ENCODE peak calls at places on chromosomes 7 and 10, in eight cellular contexts. N, G, F, B, R, P, W and V are unnamed samples.

GRCh38 chr10:78688221-78688944 is 380.4 kb upstream of the ZMIZ1 start:
- DNase-seq in W (no peak), G (no peak), R (no peak), F (no peak), N (peak; percentile 64), P (no peak), B (no peak), V (no peak)

GRCh38 chr10:48468866-48469511 is 135.9 kb downstream of the ARHGAP22 start:
- DNase-seq in B (peak; percentile 67), N (peak; percentile 59), G (no peak), W (no peak), R (no peak), F (no peak), P (no peak), V (no peak)

GRCh38 chr10:11825796-11826414 is 2.7 kb downstream of the PROSER2 start:
- DNase-seq in B (no peak), R (no peak), N (no peak), F (no peak), P (no peak), W (no peak), G (no peak), V (no peak)

GRCh38 chr7:159128767-159129166 is 15.9 kb downstream of the VIPR2 start:
- DNase-seq in B (peak; percentile 58), N (peak; percentile 42), F (no peak), P (no peak), R (no peak), G (no peak), W (no peak), V (no peak)

GRCh38 chr7:90720970-90721768 is 125.0 kb downstream of the CDK14 start:
- DNase-seq in W (no peak), G (peak; percentile 81), B (no peak), F (no peak), R (no peak), N (no peak), P (peak; percentile 34), V (peak; percentile 52)

GRCh38 chr10:127918570-127918969 is 11.7 kb downstream of the PTPRE start:
- DNase-seq in F (no peak), B (no peak), N (peak; percentile 44), G (no peak), W (no peak), R (no peak), P (no peak), V (no peak)

GRCh38 chr7:92720604-92721350 is 115.6 kb downstream of the CDK6 start:
- DNase-seq in W (no peak), G (no peak), N (no peak), P (no peak), F (peak; percentile 27), B (no peak), R (peak; percentile 13), V (no peak)

GRCh38 chr10:63758080-63758479 is 236.9 kb downstream of the REEP3 start:
- DNase-seq in R (no peak), P (no peak), W (no peak), G (no peak), N (no peak), F (no peak), B (no peak), V (peak; percentile 17)

GRCh38 chr7:28065721-28066285 is 114.8 kb downstream of the JAZF1 start:
- DNase-seq in F (no peak), N (no peak), P (no peak), W (no peak), G (no peak), B (no peak), R (no peak), V (no peak)

GRCh38 chr7:157754416-157754790 is 417.6 kb downstream of the DNAJB6 start:
- DNase-seq in F (no peak), R (no peak), W (no peak), G (no peak), P (no peak), B (no peak), N (no peak), V (no peak)

GRCh38 chr10:75407296-75407715 is 5.7 kb upstream of the ZNF503 start:
- DNase-seq in F (no peak), R (peak; percentile 37), G (no peak), B (no peak), N (no peak), P (peak; percentile 47), W (no peak), V (no peak)

GRCh38 chr10:75406158-75407065 is 4.8 kb upstream of the ZNF503 start:
- DNase-seq in W (no peak), N (no peak), B (no peak), G (no peak), F (no peak), P (peak; percentile 62), R (no peak), V (no peak)

GRCh38 chr10:75408911-75409885 is 7.6 kb upstream of the ZNF503 start:
- DNase-seq in F (peak; percentile 71), P (peak; percentile 83), W (no peak), G (peak; percentile 86), R (peak; percentile 83), N (peak; percentile 82), B (peak; percentile 88), V (peak; percentile 13)

GRCh38 chr10:75408512-75408881 is 6.9 kb upstream of the ZNF503 start:
- DNase-seq in R (peak; percentile 37), N (no peak), W (no peak), F (no peak), P (no peak), G (no peak), B (no peak), V (no peak)

GRCh38 chr10:75407716-75408511 is 6.3 kb upstream of the ZNF503 start:
- DNase-seq in F (no peak), N (peak; percentile 80), B (no peak), P (peak; percentile 51), W (no peak), R (peak; percentile 38), G (peak; percentile 52), V (no peak)
- TF ChIP-seq CTCF in F (no peak), N (no peak), B (no peak), P (no peak), W (no peak), R (no peak), G (no peak), V (no peak)

GRCh38 chr7:29359480-29360093 is 165.0 kb downstream of the CHN2 start:
- DNase-seq in P (no peak), W (no peak), R (no peak), B (no peak), G (no peak), N (no peak), F (no peak), V (no peak)

GRCh38 chr7:29360633-29361625 is 166.4 kb downstream of the CHN2 start:
- DNase-seq in W (no peak), N (no peak), R (no peak), G (no peak), B (no peak), P (no peak), F (no peak), V (no peak)

GRCh38 chr7:29363636-29364425 is 169.3 kb downstream of the CHN2 start:
- DNase-seq in R (no peak), W (no peak), P (peak; percentile 87), G (no peak), F (no peak), B (no peak), N (no peak), V (no peak)

GRCh38 chr7:29365423-29365822 is 170.8 kb downstream of the CHN2 start:
- DNase-seq in G (no peak), F (no peak), W (no peak), R (no peak), N (no peak), P (no peak), B (no peak), V (no peak)

GRCh38 chr7:29364661-29365060 is 170.1 kb downstream of the CHN2 start:
- DNase-seq in W (no peak), N (no peak), F (no peak), P (no peak), B (no peak), G (no peak), R (no peak), V (no peak)
- TF ChIP-seq CTCF in W (no peak), N (no peak), F (no peak), P (no peak), B (no peak), G (no peak), R (no peak), V (no peak)

DNA sequence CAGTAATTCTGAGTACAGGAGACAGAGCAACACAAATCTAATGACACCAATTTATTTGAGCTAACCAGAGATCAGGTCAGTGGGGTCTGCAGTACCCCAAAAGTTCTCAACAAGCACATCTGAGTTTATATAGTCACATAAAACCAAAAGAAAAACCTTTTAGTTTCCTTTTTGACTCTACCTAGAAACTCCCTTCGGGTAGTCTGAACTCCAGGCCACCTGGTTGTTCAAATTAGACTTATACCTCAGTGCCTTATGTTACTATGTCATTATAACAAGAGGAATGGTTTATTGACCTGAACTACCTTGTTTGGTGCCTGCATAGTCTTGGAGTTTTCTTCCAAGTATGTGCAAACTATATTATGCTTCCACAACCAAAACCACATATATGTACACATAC is 14.6 kb downstream of the ZCWPW1 start:
- DNase-seq in B (no peak), R (no peak), W (no peak), G (no peak), P (no peak), N (no peak), F (peak; percentile 42), V (no peak)
- TF ChIP-seq CTCF in B (no peak), R (no peak), W (no peak), G (no peak), P (no peak), N (no peak), F (no peak), V (no peak)

GRCh38 chr10:60821661-60822060 is 43.4 kb downstream of the CDK1 start:
- DNase-seq in N (no peak), W (no peak), F (no peak), R (no peak), B (no peak), G (no peak), P (no peak), V (no peak)

GRCh38 chr10:60819271-60819670 is 41.0 kb downstream of the CDK1 start:
- DNase-seq in G (no peak), N (no peak), F (no peak), B (no peak), R (no peak), P (no peak), W (no peak), V (no peak)

GRCh38 chr10:60818134-60818770 is 40.0 kb downstream of the CDK1 start:
- DNase-seq in R (no peak), N (no peak), W (no peak), G (no peak), P (no peak), F (no peak), B (no peak), V (peak; percentile 72)

GRCh38 chr10:60817135-60817805 is 39.0 kb downstream of the CDK1 start:
- DNase-seq in N (no peak), F (no peak), R (no peak), P (no peak), W (no peak), G (no peak), B (no peak), V (peak; percentile 60)

DNA sequence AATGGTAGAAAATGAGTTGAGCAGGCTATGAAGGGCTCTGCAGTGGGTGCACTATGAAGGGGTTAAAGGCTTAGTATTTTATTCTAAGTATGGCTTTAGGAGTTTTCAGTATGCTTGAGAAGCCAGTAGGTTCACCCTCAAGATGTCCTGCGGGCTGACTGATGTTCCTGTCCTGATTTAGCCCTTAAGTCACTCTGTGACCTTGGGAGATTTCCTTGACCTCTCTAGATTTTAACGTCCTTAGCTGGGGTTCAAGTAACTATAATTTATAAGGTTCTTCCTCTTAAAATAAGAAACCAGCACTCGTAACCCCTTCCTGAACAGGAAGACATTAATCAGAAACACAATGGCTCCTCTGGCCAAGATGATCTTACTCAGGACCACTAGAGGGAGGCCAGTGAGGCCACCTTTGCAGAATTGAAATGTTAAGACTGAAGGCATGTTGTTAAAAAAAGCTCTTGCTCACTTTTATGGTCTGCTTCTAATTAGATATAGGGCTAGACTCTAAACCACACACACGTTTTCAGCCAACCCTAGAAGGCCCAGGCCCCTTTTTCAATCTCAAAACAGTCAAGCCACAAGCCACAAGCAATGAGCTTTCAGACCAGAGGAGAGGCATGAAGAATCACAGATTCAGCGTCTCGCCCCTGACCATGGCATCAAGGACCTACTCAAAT is 42.0 kb downstream of the CDK1 start:
- DNase-seq in B (no peak), G (no peak), N (no peak), R (peak; percentile 11), P (no peak), W (no peak), F (no peak), V (peak; percentile 63)
- TF ChIP-seq CTCF in B (no peak), G (no peak), N (peak; percentile 66), R (peak; percentile 29), P (no peak), W (no peak), F (peak; percentile 32), V (peak; percentile 74)